ENCODE peak calls at places on chromosomes 11 and 22, in four cellular contexts. B is H1, A is body of pancreas, L is tibial nerve. E is an unnamed sample. For H3K4me1, the result is how much of the 10 kb centered on the place peaks cover.

GRCh38 chr11:126231725-126232459 is 20.3 kb downstream of the FAM118B start:
- DNase-seq in B (no peak), A (no peak), L (no peak), E (no peak)

GRCh38 chr11:72075756-72076155 is 4.6 kb downstream of the NUMA1 start:
- DNase-seq in B (no peak), A (no peak), L (no peak), E (no peak)

GRCh38 chr11:63769044-63769718 is 606 bp upstream of the ZFTA start:
- DNase-seq in B (no peak), A (peak), L (no peak), E (no peak)

GRCh38 chr11:6395470-6396060 is 5.3 kb downstream of the SMPD1 start:
- DNase-seq in B (no peak), A (no peak), L (no peak), E (no peak)

GRCh38 chr11:85656777-85657176 is 8.2 kb downstream of the CREBZF start:
- DNase-seq in B (no peak), A (no peak), L (no peak), E (no peak)

GRCh38 chr11:2813141-2813908 is 72.2 kb downstream of the CDKN1C start:
- DNase-seq in B (no peak), A (no peak), L (no peak), E (no peak)

GRCh38 chr22:45317551-45318167 is 7.9 kb downstream of the FAM118A start:
- DNase-seq in B (no peak), A (no peak), L (peak), E (peak)

GRCh38 chr11:75815345-75815983 is 454 bp downstream of the UVRAG start:
- DNase-seq in B (no peak), A (peak), L (no peak), E (peak)

GRCh38 chr11:83115551-83115950 is 41.4 kb upstream of the PCF11 start:
- DNase-seq in B (no peak), A (no peak), L (no peak), E (peak)

GRCh38 chr11:77069336-77069968 is 2.7 kb downstream of the CAPN5 start:
- DNase-seq in B (no peak), A (no peak), L (no peak), E (no peak)

GRCh38 chr11:117824571-117825537 is at the start of gene FXYD2:
- DNase-seq in B (no peak), A (peak), L (no peak), E (no peak)

GRCh38 chr11:65053826-65054503 is 4.4 kb downstream of the NAALADL1 start:
- DNase-seq in B (no peak), A (no peak), L (no peak), E (no peak)

GRCh38 chr22:26592368-26593015 is 2.6 kb upstream of the TPST2 start:
- DNase-seq in B (no peak), A (no peak), L (no peak), E (no peak)
- TF ChIP-seq POLR2A in B (no peak), A (no peak), L (no peak), E (no peak)

DNA sequence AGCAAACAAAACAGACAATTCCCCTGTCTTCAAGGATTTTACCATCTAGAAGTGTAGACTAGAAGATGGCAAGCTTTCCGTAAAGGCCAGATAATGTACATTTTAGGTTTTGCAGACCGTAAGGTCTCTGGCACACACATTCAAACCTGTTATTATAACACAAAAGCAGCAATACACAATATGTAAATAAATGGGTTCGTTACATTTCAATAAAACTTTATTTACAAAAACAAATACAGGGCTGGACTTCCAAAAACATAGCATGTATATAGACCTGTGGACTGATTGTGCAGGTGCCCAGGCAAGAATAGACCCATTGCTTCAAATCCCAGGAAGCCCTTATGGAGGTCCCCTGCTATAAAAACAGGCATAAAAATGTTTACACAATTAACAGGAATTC is 27.1 kb upstream of the MS4A6A start:
- DNase-seq in B (no peak), A (no peak), L (no peak), E (no peak)
- H3K4me1 ChIP-seq in B (under half), A (under half), L (under half), E (under half)

GRCh38 chr22:36727110-36727509 is 23.6 kb upstream of the CACNG2 start:
- DNase-seq in B (no peak), A (no peak), L (no peak), E (no peak)
- TF ChIP-seq POLR2A in B (no peak), A (no peak), L (no peak), E (no peak)

GRCh38 chr22:31488988-31489617 is 539 bp downstream of the EIF4ENIF1 start:
- DNase-seq in B (no peak), A (peak), L (no peak), E (peak)

GRCh38 chr22:31489632-31490495 is at the start of gene EIF4ENIF1:
- DNase-seq in B (no peak), A (peak), L (peak), E (peak)

GRCh38 chr22:31491218-31491962 is 1.7 kb upstream of the EIF4ENIF1 start:
- DNase-seq in B (no peak), A (no peak), L (no peak), E (no peak)

GRCh38 chr22:31492151-31492550 is 2.5 kb upstream of the EIF4ENIF1 start:
- DNase-seq in B (no peak), A (no peak), L (no peak), E (no peak)

DNA sequence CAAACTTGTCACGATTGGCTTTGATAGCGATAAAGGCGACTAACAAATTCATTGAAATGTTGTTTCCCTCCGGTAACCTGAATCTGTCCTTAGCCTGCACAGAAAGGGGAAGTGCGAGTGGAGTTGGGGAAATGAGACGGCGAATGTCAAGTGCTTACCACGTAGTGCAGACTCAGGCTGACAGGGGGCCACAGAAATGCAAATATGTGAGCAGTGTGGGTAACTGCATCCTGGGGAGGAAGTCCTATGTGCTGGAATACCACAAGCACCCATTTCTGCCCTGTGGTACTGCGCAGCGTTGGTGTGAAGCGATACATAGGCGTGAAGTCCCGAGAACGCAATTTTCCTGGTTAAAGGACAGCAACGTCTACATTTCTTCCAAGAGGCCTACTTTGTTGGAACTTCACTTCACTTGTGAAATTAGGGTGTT is 869 bp upstream of the EIF4ENIF1 start:
- DNase-seq in B (no peak), A (peak), L (no peak), E (peak)
- H3K4me1 ChIP-seq in B (under half), A (under half), L (under half), E (under half)